ENCODE peak calls at places on chromosomes 2 and 18, in four cellular contexts. One of them, this sample, is unnamed.

GRCh38 chr2:207725815-207726578 is 14.6 kb downstream of the CCNYL1 start:
- DNase-seq in bronchial epithelial cell: peak
- DNase-seq in NCI-H774: peak
- DNase-seq in stimulated activated CD8-positive, alpha-beta memory T cell treated with anti-CD3 and anti-CD28 coated beads, Interleukin-2, amount 100 ng/mL, for 48 hours: no peak
- DNase-seq in this sample: no peak

GRCh38 chr18:35508030-35508429 is 10.3 kb upstream of the INO80C start:
- DNase-seq in bronchial epithelial cell: no peak
- DNase-seq in NCI-H774: no peak
- DNase-seq in stimulated activated CD8-positive, alpha-beta memory T cell treated with anti-CD3 and anti-CD28 coated beads, Interleukin-2, amount 100 ng/mL, for 48 hours: no peak
- DNase-seq in this sample: no peak

GRCh38 chr2:189709761-189710160 is 35.3 kb downstream of the ANKAR start:
- DNase-seq in bronchial epithelial cell: no peak
- DNase-seq in NCI-H774: no peak
- DNase-seq in stimulated activated CD8-positive, alpha-beta memory T cell treated with anti-CD3 and anti-CD28 coated beads, Interleukin-2, amount 100 ng/mL, for 48 hours: no peak
- DNase-seq in this sample: no peak

GRCh38 chr18:56468379-56468778 is 170.0 kb downstream of the TXNL1 start:
- DNase-seq in bronchial epithelial cell: no peak
- DNase-seq in NCI-H774: no peak
- DNase-seq in stimulated activated CD8-positive, alpha-beta memory T cell treated with anti-CD3 and anti-CD28 coated beads, Interleukin-2, amount 100 ng/mL, for 48 hours: no peak
- DNase-seq in this sample: no peak

GRCh38 chr2:147025611-147026010 is 819.2 kb upstream of the ACVR2A start:
- DNase-seq in bronchial epithelial cell: peak
- DNase-seq in NCI-H774: no peak
- DNase-seq in stimulated activated CD8-positive, alpha-beta memory T cell treated with anti-CD3 and anti-CD28 coated beads, Interleukin-2, amount 100 ng/mL, for 48 hours: no peak
- DNase-seq in this sample: no peak

GRCh38 chr2:28567076-28567471 is 71.2 kb downstream of the PLB1 start:
- DNase-seq in bronchial epithelial cell: no peak
- DNase-seq in NCI-H774: peak
- DNase-seq in stimulated activated CD8-positive, alpha-beta memory T cell treated with anti-CD3 and anti-CD28 coated beads, Interleukin-2, amount 100 ng/mL, for 48 hours: no peak
- DNase-seq in this sample: no peak

GRCh38 chr2:206969192-206969591 is 29.9 kb downstream of the CPO start:
- DNase-seq in bronchial epithelial cell: no peak
- DNase-seq in NCI-H774: no peak
- DNase-seq in stimulated activated CD8-positive, alpha-beta memory T cell treated with anti-CD3 and anti-CD28 coated beads, Interleukin-2, amount 100 ng/mL, for 48 hours: no peak
- DNase-seq in this sample: no peak

GRCh38 chr18:61845212-61845611 is 47.6 kb downstream of the RNF152 start:
- DNase-seq in bronchial epithelial cell: no peak
- DNase-seq in NCI-H774: peak
- DNase-seq in stimulated activated CD8-positive, alpha-beta memory T cell treated with anti-CD3 and anti-CD28 coated beads, Interleukin-2, amount 100 ng/mL, for 48 hours: no peak
- DNase-seq in this sample: no peak

GRCh38 chr2:160205511-160205910 is 5.4 kb upstream of the ITGB6 start:
- DNase-seq in bronchial epithelial cell: peak
- DNase-seq in NCI-H774: no peak
- DNase-seq in stimulated activated CD8-positive, alpha-beta memory T cell treated with anti-CD3 and anti-CD28 coated beads, Interleukin-2, amount 100 ng/mL, for 48 hours: no peak
- DNase-seq in this sample: no peak

GRCh38 chr2:242029422-242030225 is 160.1 kb downstream of the RTP5 start:
- DNase-seq in bronchial epithelial cell: no peak
- DNase-seq in NCI-H774: no peak
- DNase-seq in stimulated activated CD8-positive, alpha-beta memory T cell treated with anti-CD3 and anti-CD28 coated beads, Interleukin-2, amount 100 ng/mL, for 48 hours: no peak
- DNase-seq in this sample: no peak

This sample was measured in GM12892.